ENCODE peak calls at places on chromosomes 5 and 9, in nine cellular contexts. H, C, F, D, N, S, L, U and R are unnamed samples.

GRCh38 chr5:32332971-32333370 is 20.2 kb upstream of the MTMR12 start:
- DNase-seq in H (no peak), C (no peak), F (no peak), D (no peak), N (no peak), S (no peak), L (no peak), U (no peak), R (no peak)

GRCh38 chr5:17123010-17123409 is 94.4 kb upstream of the BASP1 start:
- DNase-seq in H (no peak), C (no peak), F (no peak), D (no peak), N (no peak), S (no peak), L (no peak), U (no peak), R (no peak)

GRCh38 chr9:24881361-24881760 is 335.7 kb upstream of the IZUMO3 start:
- DNase-seq in H (no peak), C (no peak), F (no peak), D (peak), N (no peak), S (no peak), L (no peak), U (no peak), R (no peak)

GRCh38 chr5:159902444-159903121 is 13.7 kb upstream of the ADRA1B start:
- DNase-seq in H (no peak), C (no peak), F (no peak), D (no peak), N (no peak), S (no peak), L (no peak), U (no peak), R (peak)

GRCh38 chr9:842918-843468 is 1.5 kb downstream of the DMRT1 start:
- DNase-seq in H (no peak), C (no peak), F (no peak), D (peak), N (peak), S (no peak), L (no peak), U (no peak), R (no peak)

GRCh38 chr5:6716634-6717149 is 3.5 kb downstream of the TENT4A start:
- DNase-seq in H (no peak), C (no peak), F (no peak), D (no peak), N (no peak), S (no peak), L (no peak), U (no peak), R (no peak)

GRCh38 chr9:129987047-129987446 is 55.9 kb downstream of the FNBP1 start:
- DNase-seq in H (no peak), C (no peak), F (no peak), D (no peak), N (no peak), S (no peak), L (no peak), U (no peak), R (no peak)

GRCh38 chr9:95373069-95373681 is 55.7 kb upstream of the FANCC start:
- DNase-seq in H (no peak), C (no peak), F (peak), D (peak), N (no peak), S (no peak), L (no peak), U (no peak), R (no peak)

GRCh38 chr9:33244150-33244784 is 4.3 kb downstream of the SPINK4 start:
- DNase-seq in H (no peak), C (no peak), F (no peak), D (no peak), N (no peak), S (no peak), L (no peak), U (no peak), R (no peak)

GRCh38 chr9:92769276-92769675 is 4.6 kb upstream of the BICD2 start:
- DNase-seq in H (no peak), C (no peak), F (no peak), D (no peak), N (no peak), S (no peak), L (no peak), U (no peak), R (no peak)

GRCh38 chr9:95350266-95350665 is 32.8 kb upstream of the FANCC start:
- DNase-seq in H (no peak), C (no peak), F (no peak), D (peak), N (no peak), S (no peak), L (no peak), U (no peak), R (no peak)

GRCh38 chr9:122382901-122383850 is 12.4 kb downstream of the PTGS1 start:
- DNase-seq in H (no peak), C (no peak), F (peak), D (no peak), N (no peak), S (no peak), L (no peak), U (no peak), R (no peak)

GRCh38 chr9:87535817-87536539 is 38.3 kb downstream of the DAPK1 start:
- DNase-seq in H (no peak), C (no peak), F (no peak), D (no peak), N (peak), S (no peak), L (no peak), U (no peak), R (no peak)

GRCh38 chr9:133120343-133121199 is 469 bp downstream of the RALGDS start:
- DNase-seq in H (no peak), C (peak), F (peak), D (peak), N (peak), S (no peak), L (no peak), U (no peak), R (no peak)

GRCh38 chr5:141040093-141040762 is 10.9 kb upstream of the PCDHB1 start:
- DNase-seq in H (no peak), C (peak), F (peak), D (peak), N (peak), S (no peak), L (no peak), U (no peak), R (peak)

GRCh38 chr5:126015244-126016054 is 407.8 kb upstream of the GRAMD2B start:
- DNase-seq in H (no peak), C (no peak), F (no peak), D (no peak), N (no peak), S (no peak), L (no peak), U (no peak), R (peak)

GRCh38 chr9:89234636-89235035 is 56.0 kb upstream of the SHC3 start:
- DNase-seq in H (no peak), C (no peak), F (no peak), D (peak), N (peak), S (no peak), L (no peak), U (no peak), R (no peak)

GRCh38 chr5:26237489-26237888 is 800.9 kb downstream of the CDH9 start:
- DNase-seq in H (no peak), C (no peak), F (no peak), D (no peak), N (no peak), S (no peak), L (no peak), U (no peak), R (no peak)

GRCh38 chr5:33336911-33337620 is 103.7 kb upstream of the TARS1 start:
- DNase-seq in H (no peak), C (no peak), F (no peak), D (no peak), N (no peak), S (no peak), L (no peak), U (no peak), R (no peak)

GRCh38 chr5:119009131-119009530 is 20.8 kb upstream of the DTWD2 start:
- DNase-seq in H (no peak), C (peak), F (no peak), D (no peak), N (no peak), S (no peak), L (no peak), U (no peak), R (peak)

GRCh38 chr5:151312749-151313324 is 9.3 kb upstream of the SLC36A3 start:
- DNase-seq in H (no peak), C (no peak), F (no peak), D (no peak), N (no peak), S (no peak), L (no peak), U (no peak), R (no peak)

GRCh38 chr5:112116372-112116771 is 302.7 kb downstream of the EPB41L4A start:
- DNase-seq in H (no peak), C (no peak), F (no peak), D (no peak), N (no peak), S (no peak), L (no peak), U (no peak), R (no peak)

GRCh38 chr5:164065266-164065665 is 559.8 kb downstream of the MAT2B start:
- DNase-seq in H (no peak), C (no peak), F (no peak), D (no peak), N (no peak), S (no peak), L (no peak), U (no peak), R (no peak)

GRCh38 chr9:81562221-81563019 is 126.9 kb downstream of the TLE1 start:
- DNase-seq in H (no peak), C (peak), F (no peak), D (no peak), N (no peak), S (peak), L (peak), U (no peak), R (peak)